ENCODE peak calls at places on chromosomes 2 and 18, in five cellular contexts. One of them, this sample, is unnamed.

GRCh38 chr2:74250189-74250631 is 51.8 kb downstream of the MTHFD2 start:
- DNase-seq in HCT116: peak
- DNase-seq in upper lobe of right lung: peak
- DNase-seq in astrocyte: peak
- DNase-seq in B cell: peak
- DNase-seq in this sample: no peak

GRCh38 chr2:233980955-233981555 is 63.9 kb downstream of the TRPM8 start:
- DNase-seq in upper lobe of right lung: no peak
- DNase-seq in HCT116: no peak
- DNase-seq in B cell: no peak
- DNase-seq in astrocyte: no peak
- DNase-seq in this sample: no peak

GRCh38 chr2:8152392-8153257 is 529.2 kb upstream of the ID2 start:
- DNase-seq in HCT116: no peak
- DNase-seq in astrocyte: no peak
- DNase-seq in B cell: peak
- DNase-seq in upper lobe of right lung: no peak
- DNase-seq in this sample: no peak

GRCh38 chr18:34929336-34929780 is 111.9 kb upstream of the MAPRE2 start:
- DNase-seq in upper lobe of right lung: no peak
- DNase-seq in HCT116: peak
- DNase-seq in astrocyte: peak
- DNase-seq in B cell: no peak
- DNase-seq in this sample: peak

GRCh38 chr2:18492721-18493120 is 67.7 kb downstream of the RDH14 start:
- DNase-seq in astrocyte: peak
- DNase-seq in B cell: no peak
- DNase-seq in HCT116: no peak
- DNase-seq in upper lobe of right lung: no peak
- DNase-seq in this sample: no peak

GRCh38 chr2:2901384-2902345 is 476.0 kb downstream of the EIPR1 start:
- DNase-seq in B cell: peak
- DNase-seq in astrocyte: no peak
- DNase-seq in HCT116: no peak
- DNase-seq in upper lobe of right lung: no peak
- DNase-seq in this sample: no peak

GRCh38 chr2:240443891-240444301 is 8.4 kb downstream of the GPC1 start:
- DNase-seq in HCT116: no peak
- DNase-seq in upper lobe of right lung: no peak
- DNase-seq in astrocyte: no peak
- DNase-seq in B cell: no peak
- DNase-seq in this sample: no peak

GRCh38 chr18:39841133-39842041 is 2113.6 kb upstream of the PIK3C3 start:
- DNase-seq in upper lobe of right lung: peak
- DNase-seq in HCT116: peak
- DNase-seq in B cell: no peak
- DNase-seq in astrocyte: peak
- DNase-seq in this sample: peak

GRCh38 chr2:233436191-233436581 is 81.9 kb downstream of the DGKD start:
- DNase-seq in astrocyte: no peak
- DNase-seq in B cell: no peak
- DNase-seq in upper lobe of right lung: peak
- DNase-seq in HCT116: no peak
- DNase-seq in this sample: no peak

GRCh38 chr2:151844217-151844896 is 16.1 kb upstream of the ARL5A start:
- DNase-seq in B cell: no peak
- DNase-seq in HCT116: no peak
- DNase-seq in astrocyte: no peak
- DNase-seq in upper lobe of right lung: no peak
- DNase-seq in this sample: no peak
- TF ChIP-seq CTCF in B cell: no peak
- TF ChIP-seq CTCF in HCT116: no peak
- TF ChIP-seq CTCF in astrocyte: no peak
- TF ChIP-seq CTCF in upper lobe of right lung: no peak
- TF ChIP-seq CTCF in this sample: no peak

DNA sequence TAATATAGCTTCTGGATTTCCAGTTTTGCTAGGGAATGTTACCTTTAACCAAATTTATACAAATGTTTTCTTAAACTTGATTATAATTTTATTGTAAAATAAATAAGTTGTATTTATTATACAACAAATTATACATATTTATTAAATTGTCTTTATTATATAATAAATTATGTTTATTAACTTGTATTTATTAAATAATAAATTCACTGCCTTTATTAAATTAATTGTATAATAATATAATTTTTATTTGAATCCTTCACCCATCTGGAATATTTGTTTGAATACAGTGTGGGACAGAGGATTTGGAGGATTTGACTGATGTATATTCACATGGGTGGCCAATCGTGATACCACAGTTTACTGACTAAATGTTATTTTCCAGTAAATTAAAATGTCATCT is 43.4 kb upstream of the CCDC178 start:
- DNase-seq in B cell: no peak
- DNase-seq in upper lobe of right lung: no peak
- DNase-seq in astrocyte: no peak
- DNase-seq in HCT116: no peak
- DNase-seq in this sample: no peak
- TF ChIP-seq CTCF in B cell: no peak
- TF ChIP-seq CTCF in upper lobe of right lung: no peak
- TF ChIP-seq CTCF in astrocyte: no peak
- TF ChIP-seq CTCF in HCT116: no peak
- TF ChIP-seq CTCF in this sample: no peak

DNA sequence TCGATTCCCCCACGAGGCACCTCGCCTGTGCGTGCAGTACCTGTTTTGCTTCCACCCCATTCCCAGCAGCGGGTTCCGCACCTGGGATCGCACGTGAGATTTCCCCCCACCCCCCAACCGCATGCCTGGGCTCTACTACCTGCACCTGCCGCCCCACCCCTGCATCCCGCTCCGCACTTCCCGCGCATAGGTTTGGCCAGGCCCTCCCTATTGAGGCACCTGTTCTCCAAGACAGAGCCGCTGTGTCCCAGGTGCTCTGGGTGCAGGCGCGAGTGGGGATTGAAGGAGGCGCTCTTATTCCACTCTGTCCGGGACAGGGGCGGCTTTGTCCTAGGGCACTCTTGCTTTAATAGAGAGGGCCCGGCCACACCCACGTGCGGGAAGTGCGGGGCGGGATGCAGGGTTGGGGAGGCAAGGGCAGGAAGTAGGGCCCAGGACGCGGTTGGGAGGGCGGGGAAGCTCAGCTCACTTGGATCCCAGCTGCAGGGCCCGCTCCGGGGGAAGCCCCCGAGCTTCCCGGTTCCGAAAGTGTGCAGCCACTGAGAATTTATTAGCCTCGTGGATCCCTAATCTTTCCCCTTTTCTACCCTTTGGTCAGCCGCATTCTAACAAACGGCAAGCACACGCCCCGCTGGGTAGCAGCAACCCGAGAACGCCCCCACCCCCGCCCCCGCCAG is 698 bp upstream of the MOCOS start:
- DNase-seq in upper lobe of right lung: peak
- DNase-seq in HCT116: no peak
- DNase-seq in astrocyte: no peak
- DNase-seq in B cell: peak
- DNase-seq in this sample: no peak
- TF ChIP-seq CTCF in upper lobe of right lung: no peak
- TF ChIP-seq CTCF in HCT116: no peak
- TF ChIP-seq CTCF in astrocyte: no peak
- TF ChIP-seq CTCF in B cell: no peak
- TF ChIP-seq CTCF in this sample: no peak

GRCh38 chr2:46846454-46846990 is 69.1 kb downstream of the MCFD2 start:
- DNase-seq in B cell: no peak
- DNase-seq in upper lobe of right lung: no peak
- DNase-seq in HCT116: no peak
- DNase-seq in astrocyte: no peak
- DNase-seq in this sample: no peak
- TF ChIP-seq CTCF in B cell: no peak
- TF ChIP-seq CTCF in upper lobe of right lung: no peak
- TF ChIP-seq CTCF in HCT116: no peak
- TF ChIP-seq CTCF in astrocyte: no peak
- TF ChIP-seq CTCF in this sample: no peak

GRCh38 chr18:3689986-3690681 is 240.2 kb downstream of the TGIF1 start:
- DNase-seq in astrocyte: no peak
- DNase-seq in upper lobe of right lung: no peak
- DNase-seq in HCT116: no peak
- DNase-seq in B cell: no peak
- DNase-seq in this sample: no peak
- TF ChIP-seq CTCF in astrocyte: no peak
- TF ChIP-seq CTCF in upper lobe of right lung: no peak
- TF ChIP-seq CTCF in HCT116: no peak
- TF ChIP-seq CTCF in B cell: no peak
- TF ChIP-seq CTCF in this sample: no peak

GRCh38 chr2:45788401-45788800 is 136.9 kb downstream of the PRKCE start:
- DNase-seq in upper lobe of right lung: no peak
- DNase-seq in HCT116: no peak
- DNase-seq in astrocyte: no peak
- DNase-seq in B cell: no peak
- DNase-seq in this sample: no peak

GRCh38 chr2:45789317-45789716 is 137.8 kb downstream of the PRKCE start:
- DNase-seq in B cell: peak
- DNase-seq in astrocyte: no peak
- DNase-seq in HCT116: no peak
- DNase-seq in upper lobe of right lung: no peak
- DNase-seq in this sample: no peak

GRCh38 chr2:45786030-45786830 is 134.8 kb downstream of the PRKCE start:
- DNase-seq in astrocyte: no peak
- DNase-seq in HCT116: no peak
- DNase-seq in B cell: no peak
- DNase-seq in upper lobe of right lung: no peak
- DNase-seq in this sample: no peak

GRCh38 chr2:45790157-45790723 is 138.8 kb downstream of the PRKCE start:
- DNase-seq in HCT116: no peak
- DNase-seq in B cell: no peak
- DNase-seq in upper lobe of right lung: no peak
- DNase-seq in astrocyte: no peak
- DNase-seq in this sample: no peak

DNA sequence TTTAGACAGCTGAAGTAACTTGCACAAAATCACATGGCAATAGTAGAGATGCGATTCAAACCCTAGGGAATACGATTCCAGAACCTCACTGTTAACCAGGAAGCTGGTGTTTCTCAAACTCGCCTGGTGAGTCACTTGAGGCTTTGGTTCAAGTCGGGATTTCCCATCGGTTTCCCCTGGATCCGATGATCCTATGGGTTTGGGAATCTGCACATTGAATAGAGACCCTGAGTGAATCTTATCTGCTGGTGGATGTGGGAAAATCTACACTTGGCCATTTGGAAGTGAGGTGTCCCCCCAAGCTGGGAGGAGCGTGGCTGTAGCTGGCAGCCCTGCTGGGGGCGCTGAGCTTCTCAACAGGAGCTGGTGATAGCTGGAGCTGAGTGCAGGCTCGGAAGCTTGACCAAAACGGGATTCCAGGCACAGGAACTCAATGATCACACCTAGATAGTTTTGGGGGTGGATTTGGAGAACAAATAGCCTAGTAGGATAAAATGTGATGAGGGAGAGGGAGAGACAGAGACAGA is 135.4 kb downstream of the PRKCE start:
- DNase-seq in B cell: no peak
- DNase-seq in astrocyte: no peak
- DNase-seq in upper lobe of right lung: no peak
- DNase-seq in HCT116: no peak
- DNase-seq in this sample: no peak
- TF ChIP-seq CTCF in B cell: no peak
- TF ChIP-seq CTCF in astrocyte: no peak
- TF ChIP-seq CTCF in upper lobe of right lung: no peak
- TF ChIP-seq CTCF in HCT116: no peak
- TF ChIP-seq CTCF in this sample: no peak

DNA sequence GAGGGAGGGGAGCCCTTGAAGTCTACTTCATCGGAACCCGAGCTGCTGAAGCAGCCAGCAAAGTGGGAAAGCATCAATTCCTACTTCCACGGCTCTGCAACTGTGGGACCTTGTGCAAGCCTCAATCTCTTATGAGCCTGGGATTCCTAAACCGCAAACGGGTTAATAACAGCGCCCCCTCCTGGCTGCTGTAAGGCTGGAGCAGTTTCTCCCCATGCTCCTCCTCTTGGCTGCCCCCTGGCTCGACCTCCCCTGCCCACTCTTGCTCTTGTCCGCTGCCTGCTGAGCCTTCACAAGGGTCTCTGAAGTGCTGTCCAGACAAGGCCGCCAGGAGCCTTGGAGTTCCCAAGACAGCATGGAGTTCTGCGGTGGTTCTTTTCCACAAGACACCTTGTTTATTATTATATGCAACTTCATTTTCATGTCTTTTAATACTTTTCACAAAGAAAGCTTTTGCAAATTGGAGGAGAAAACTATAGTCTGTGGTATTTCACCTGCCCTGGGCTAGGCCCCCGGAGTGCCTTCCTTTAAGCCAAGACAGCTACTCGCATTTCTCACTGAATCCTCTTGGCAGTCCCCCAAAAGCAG is 157.2 kb downstream of the DDX1 start:
- DNase-seq in HCT116: peak
- DNase-seq in upper lobe of right lung: no peak
- DNase-seq in B cell: no peak
- DNase-seq in astrocyte: no peak
- DNase-seq in this sample: no peak
- TF ChIP-seq CTCF in HCT116: peak
- TF ChIP-seq CTCF in upper lobe of right lung: peak
- TF ChIP-seq CTCF in B cell: no peak
- TF ChIP-seq CTCF in astrocyte: no peak
- TF ChIP-seq CTCF in this sample: peak